ENCODE peak calls at places on chromosomes 1 and 21, in nine cellular contexts. One of them, this sample, is unnamed.

GRCh38 chr1:181119076-181119989 is 30.8 kb downstream of the IER5 start:
- DNase-seq in epithelial cell of esophagus: peak
- DNase-seq in cardiac fibroblast: no peak
- DNase-seq in CD8-positive, alpha-beta T cell: no peak
- DNase-seq in CD4-positive, alpha-beta T cell: no peak
- DNase-seq in choroid plexus epithelial cell: no peak
- DNase-seq in GM10248: no peak
- DNase-seq in bronchial epithelial cell: peak
- DNase-seq in pancreas: no peak
- DNase-seq in this sample: no peak

GRCh38 chr1:106678661-106679060 is 377.8 kb upstream of the PRMT6 start:
- DNase-seq in epithelial cell of esophagus: peak
- DNase-seq in cardiac fibroblast: no peak
- DNase-seq in CD8-positive, alpha-beta T cell: no peak
- DNase-seq in CD4-positive, alpha-beta T cell: no peak
- DNase-seq in choroid plexus epithelial cell: no peak
- DNase-seq in GM10248: no peak
- DNase-seq in bronchial epithelial cell: peak
- DNase-seq in pancreas: no peak
- DNase-seq in this sample: no peak

GRCh38 chr1:36857761-36858160 is 176.6 kb downstream of the GRIK3 start:
- DNase-seq in epithelial cell of esophagus: no peak
- DNase-seq in cardiac fibroblast: no peak
- DNase-seq in CD8-positive, alpha-beta T cell: no peak
- DNase-seq in CD4-positive, alpha-beta T cell: no peak
- DNase-seq in choroid plexus epithelial cell: no peak
- DNase-seq in GM10248: no peak
- DNase-seq in bronchial epithelial cell: no peak
- DNase-seq in pancreas: no peak
- DNase-seq in this sample: no peak

GRCh38 chr1:42777860-42778259 is 6.9 kb upstream of the TMEM269 start:
- DNase-seq in epithelial cell of esophagus: peak
- DNase-seq in cardiac fibroblast: peak
- DNase-seq in CD8-positive, alpha-beta T cell: peak
- DNase-seq in CD4-positive, alpha-beta T cell: peak
- DNase-seq in choroid plexus epithelial cell: peak
- DNase-seq in GM10248: peak
- DNase-seq in bronchial epithelial cell: peak
- DNase-seq in pancreas: no peak
- DNase-seq in this sample: no peak

GRCh38 chr1:222711319-222712252 is 705 bp downstream of the AIDA start:
- DNase-seq in epithelial cell of esophagus: peak
- DNase-seq in cardiac fibroblast: peak
- DNase-seq in CD8-positive, alpha-beta T cell: peak
- DNase-seq in CD4-positive, alpha-beta T cell: peak
- DNase-seq in choroid plexus epithelial cell: peak
- DNase-seq in GM10248: peak
- DNase-seq in bronchial epithelial cell: peak
- DNase-seq in pancreas: peak
- DNase-seq in this sample: peak

GRCh38 chr1:15741183-15741850 is 982 bp upstream of the TMEM82 start:
- DNase-seq in epithelial cell of esophagus: peak
- DNase-seq in cardiac fibroblast: peak
- DNase-seq in CD8-positive, alpha-beta T cell: peak
- DNase-seq in CD4-positive, alpha-beta T cell: peak
- DNase-seq in choroid plexus epithelial cell: peak
- DNase-seq in GM10248: peak
- DNase-seq in bronchial epithelial cell: peak
- DNase-seq in pancreas: peak
- DNase-seq in this sample: peak

GRCh38 chr1:187854457-187854856 is 1025.7 kb downstream of the PLA2G4A start:
- DNase-seq in epithelial cell of esophagus: no peak
- DNase-seq in cardiac fibroblast: no peak
- DNase-seq in CD8-positive, alpha-beta T cell: no peak
- DNase-seq in CD4-positive, alpha-beta T cell: no peak
- DNase-seq in choroid plexus epithelial cell: no peak
- DNase-seq in GM10248: no peak
- DNase-seq in bronchial epithelial cell: no peak
- DNase-seq in pancreas: no peak
- DNase-seq in this sample: no peak

GRCh38 chr21:34891610-34891943 is 157.5 kb downstream of the RUNX1 start:
- DNase-seq in epithelial cell of esophagus: no peak
- DNase-seq in cardiac fibroblast: no peak
- DNase-seq in CD8-positive, alpha-beta T cell: no peak
- DNase-seq in CD4-positive, alpha-beta T cell: no peak
- DNase-seq in choroid plexus epithelial cell: no peak
- DNase-seq in GM10248: no peak
- DNase-seq in bronchial epithelial cell: no peak
- DNase-seq in pancreas: no peak
- DNase-seq in this sample: no peak

GRCh38 chr1:155062702-155063411 is 683 bp upstream of the EFNA4 start:
- DNase-seq in epithelial cell of esophagus: peak
- DNase-seq in cardiac fibroblast: peak
- DNase-seq in CD8-positive, alpha-beta T cell: peak
- DNase-seq in CD4-positive, alpha-beta T cell: peak
- DNase-seq in choroid plexus epithelial cell: peak
- DNase-seq in GM10248: peak
- DNase-seq in bronchial epithelial cell: peak
- DNase-seq in pancreas: peak
- DNase-seq in this sample: peak
- TF ChIP-seq CTCF in epithelial cell of esophagus: peak
- TF ChIP-seq CTCF in cardiac fibroblast: peak
- TF ChIP-seq CTCF in CD8-positive, alpha-beta T cell: peak
- TF ChIP-seq CTCF in CD4-positive, alpha-beta T cell: peak
- TF ChIP-seq CTCF in choroid plexus epithelial cell: peak
- TF ChIP-seq CTCF in GM10248: peak
- TF ChIP-seq CTCF in bronchial epithelial cell: peak
- TF ChIP-seq CTCF in pancreas: peak
- TF ChIP-seq CTCF in this sample: peak

GRCh38 chr1:27979859-27980201 is 20.1 kb downstream of the XKR8 start:
- DNase-seq in epithelial cell of esophagus: no peak
- DNase-seq in cardiac fibroblast: no peak
- DNase-seq in CD8-positive, alpha-beta T cell: no peak
- DNase-seq in CD4-positive, alpha-beta T cell: no peak
- DNase-seq in choroid plexus epithelial cell: no peak
- DNase-seq in GM10248: no peak
- DNase-seq in bronchial epithelial cell: no peak
- DNase-seq in pancreas: no peak
- DNase-seq in this sample: no peak
- TF ChIP-seq CTCF in epithelial cell of esophagus: no peak
- TF ChIP-seq CTCF in cardiac fibroblast: no peak
- TF ChIP-seq CTCF in CD8-positive, alpha-beta T cell: peak
- TF ChIP-seq CTCF in CD4-positive, alpha-beta T cell: no peak
- TF ChIP-seq CTCF in choroid plexus epithelial cell: no peak
- TF ChIP-seq CTCF in GM10248: peak
- TF ChIP-seq CTCF in bronchial epithelial cell: no peak
- TF ChIP-seq CTCF in pancreas: no peak
- TF ChIP-seq CTCF in this sample: peak

GRCh38 chr1:109490934-109491302 is 3.0 kb upstream of the CYB561D1 start:
- DNase-seq in epithelial cell of esophagus: no peak
- DNase-seq in cardiac fibroblast: no peak
- DNase-seq in CD8-positive, alpha-beta T cell: no peak
- DNase-seq in CD4-positive, alpha-beta T cell: no peak
- DNase-seq in choroid plexus epithelial cell: no peak
- DNase-seq in GM10248: no peak
- DNase-seq in bronchial epithelial cell: no peak
- DNase-seq in pancreas: no peak
- DNase-seq in this sample: no peak
- TF ChIP-seq CTCF in epithelial cell of esophagus: no peak
- TF ChIP-seq CTCF in cardiac fibroblast: no peak
- TF ChIP-seq CTCF in CD8-positive, alpha-beta T cell: peak
- TF ChIP-seq CTCF in CD4-positive, alpha-beta T cell: peak
- TF ChIP-seq CTCF in choroid plexus epithelial cell: no peak
- TF ChIP-seq CTCF in GM10248: no peak
- TF ChIP-seq CTCF in bronchial epithelial cell: no peak
- TF ChIP-seq CTCF in pancreas: no peak
- TF ChIP-seq CTCF in this sample: no peak

GRCh38 chr1:57036896-57037295 is 71.1 kb upstream of the C8B start:
- DNase-seq in epithelial cell of esophagus: no peak
- DNase-seq in cardiac fibroblast: no peak
- DNase-seq in CD8-positive, alpha-beta T cell: no peak
- DNase-seq in CD4-positive, alpha-beta T cell: no peak
- DNase-seq in choroid plexus epithelial cell: no peak
- DNase-seq in GM10248: no peak
- DNase-seq in bronchial epithelial cell: no peak
- DNase-seq in pancreas: no peak
- DNase-seq in this sample: no peak

GRCh38 chr1:57033222-57034019 is 67.6 kb upstream of the C8B start:
- DNase-seq in epithelial cell of esophagus: no peak
- DNase-seq in cardiac fibroblast: no peak
- DNase-seq in CD8-positive, alpha-beta T cell: no peak
- DNase-seq in CD4-positive, alpha-beta T cell: no peak
- DNase-seq in choroid plexus epithelial cell: no peak
- DNase-seq in GM10248: no peak
- DNase-seq in bronchial epithelial cell: no peak
- DNase-seq in pancreas: no peak
- DNase-seq in this sample: no peak

DNA sequence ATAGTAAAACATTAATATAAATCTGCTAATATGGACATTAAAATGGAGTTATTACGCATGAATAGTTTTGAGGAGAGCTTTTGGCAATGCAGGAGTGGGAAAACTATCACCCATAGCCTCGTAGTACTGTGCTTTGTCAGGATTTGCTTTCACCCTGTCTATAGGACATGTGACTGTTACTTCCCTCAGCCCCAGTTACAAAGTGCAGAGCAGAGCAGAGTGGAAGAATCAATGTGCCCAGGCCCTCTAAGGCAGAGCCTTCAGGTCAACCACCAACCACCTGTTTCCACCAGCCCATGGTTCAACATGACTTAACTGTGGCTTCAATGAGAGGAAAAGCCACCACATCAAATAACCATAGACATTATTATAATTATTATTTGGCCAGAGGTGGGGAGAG is 68.9 kb upstream of the C8B start:
- DNase-seq in epithelial cell of esophagus: no peak
- DNase-seq in cardiac fibroblast: no peak
- DNase-seq in CD8-positive, alpha-beta T cell: no peak
- DNase-seq in CD4-positive, alpha-beta T cell: no peak
- DNase-seq in choroid plexus epithelial cell: no peak
- DNase-seq in GM10248: no peak
- DNase-seq in bronchial epithelial cell: no peak
- DNase-seq in pancreas: no peak
- DNase-seq in this sample: no peak
- TF ChIP-seq CTCF in epithelial cell of esophagus: no peak
- TF ChIP-seq CTCF in cardiac fibroblast: no peak
- TF ChIP-seq CTCF in CD8-positive, alpha-beta T cell: no peak
- TF ChIP-seq CTCF in CD4-positive, alpha-beta T cell: no peak
- TF ChIP-seq CTCF in choroid plexus epithelial cell: no peak
- TF ChIP-seq CTCF in GM10248: no peak
- TF ChIP-seq CTCF in bronchial epithelial cell: no peak
- TF ChIP-seq CTCF in pancreas: no peak
- TF ChIP-seq CTCF in this sample: no peak

GRCh38 chr1:64161347-64162080 is 41.9 kb upstream of the UBE2U start:
- DNase-seq in epithelial cell of esophagus: no peak
- DNase-seq in cardiac fibroblast: peak
- DNase-seq in CD8-positive, alpha-beta T cell: no peak
- DNase-seq in CD4-positive, alpha-beta T cell: no peak
- DNase-seq in choroid plexus epithelial cell: peak
- DNase-seq in GM10248: no peak
- DNase-seq in bronchial epithelial cell: no peak
- DNase-seq in pancreas: no peak
- DNase-seq in this sample: no peak

GRCh38 chr1:64167176-64167575 is 36.2 kb upstream of the UBE2U start:
- DNase-seq in epithelial cell of esophagus: no peak
- DNase-seq in cardiac fibroblast: peak
- DNase-seq in CD8-positive, alpha-beta T cell: no peak
- DNase-seq in CD4-positive, alpha-beta T cell: no peak
- DNase-seq in choroid plexus epithelial cell: peak
- DNase-seq in GM10248: no peak
- DNase-seq in bronchial epithelial cell: no peak
- DNase-seq in pancreas: no peak
- DNase-seq in this sample: no peak

GRCh38 chr1:64162804-64163203 is 40.6 kb upstream of the UBE2U start:
- DNase-seq in epithelial cell of esophagus: no peak
- DNase-seq in cardiac fibroblast: no peak
- DNase-seq in CD8-positive, alpha-beta T cell: no peak
- DNase-seq in CD4-positive, alpha-beta T cell: no peak
- DNase-seq in choroid plexus epithelial cell: no peak
- DNase-seq in GM10248: no peak
- DNase-seq in bronchial epithelial cell: no peak
- DNase-seq in pancreas: no peak
- DNase-seq in this sample: no peak

GRCh38 chr1:64162151-64162550 is 41.3 kb upstream of the UBE2U start:
- DNase-seq in epithelial cell of esophagus: no peak
- DNase-seq in cardiac fibroblast: no peak
- DNase-seq in CD8-positive, alpha-beta T cell: no peak
- DNase-seq in CD4-positive, alpha-beta T cell: no peak
- DNase-seq in choroid plexus epithelial cell: no peak
- DNase-seq in GM10248: no peak
- DNase-seq in bronchial epithelial cell: no peak
- DNase-seq in pancreas: no peak
- DNase-seq in this sample: no peak

GRCh38 chr1:64163972-64164371 is 39.5 kb upstream of the UBE2U start:
- DNase-seq in epithelial cell of esophagus: peak
- DNase-seq in cardiac fibroblast: peak
- DNase-seq in CD8-positive, alpha-beta T cell: no peak
- DNase-seq in CD4-positive, alpha-beta T cell: no peak
- DNase-seq in choroid plexus epithelial cell: peak
- DNase-seq in GM10248: no peak
- DNase-seq in bronchial epithelial cell: peak
- DNase-seq in pancreas: no peak
- DNase-seq in this sample: no peak
- TF ChIP-seq CTCF in epithelial cell of esophagus: peak
- TF ChIP-seq CTCF in cardiac fibroblast: peak
- TF ChIP-seq CTCF in CD8-positive, alpha-beta T cell: no peak
- TF ChIP-seq CTCF in CD4-positive, alpha-beta T cell: no peak
- TF ChIP-seq CTCF in choroid plexus epithelial cell: peak
- TF ChIP-seq CTCF in GM10248: no peak
- TF ChIP-seq CTCF in bronchial epithelial cell: peak
- TF ChIP-seq CTCF in pancreas: no peak
- TF ChIP-seq CTCF in this sample: no peak